ENCODE peak calls at places on chromosomes 2 and 18, in seven cellular contexts. One of them, this sample, is unnamed.

GRCh38 chr18:57134564-57135211 is 12.2 kb upstream of the BOD1L2 start:
- DNase-seq in NCI-H510A treated with DMSO at 0.1 percent for 48 hours: no peak
- DNase-seq in Caco-2: no peak
- DNase-seq in epithelial cell of esophagus: peak
- DNase-seq in NCI-H146: no peak
- DNase-seq in HEK293T: no peak
- DNase-seq in activated CD8-positive, alpha-beta memory T cell treated with anti-CD3 and anti-CD28 coated beads for 48 hours: no peak
- DNase-seq in this sample: no peak

GRCh38 chr18:41226186-41226585 is 728.8 kb upstream of the PIK3C3 start:
- DNase-seq in HEK293T: no peak
- DNase-seq in NCI-H510A treated with DMSO at 0.1 percent for 48 hours: no peak
- DNase-seq in activated CD8-positive, alpha-beta memory T cell treated with anti-CD3 and anti-CD28 coated beads for 48 hours: no peak
- DNase-seq in NCI-H146: no peak
- DNase-seq in epithelial cell of esophagus: peak
- DNase-seq in Caco-2: no peak
- DNase-seq in this sample: no peak

GRCh38 chr18:5628512-5629255 is 84.9 kb upstream of the EPB41L3 start:
- DNase-seq in NCI-H510A treated with DMSO at 0.1 percent for 48 hours: peak
- DNase-seq in HEK293T: peak
- DNase-seq in NCI-H146: no peak
- DNase-seq in Caco-2: peak
- DNase-seq in epithelial cell of esophagus: peak
- DNase-seq in activated CD8-positive, alpha-beta memory T cell treated with anti-CD3 and anti-CD28 coated beads for 48 hours: no peak
- DNase-seq in this sample: no peak

GRCh38 chr2:240983361-240983995 is 14.9 kb upstream of the SNED1 start:
- DNase-seq in HEK293T: peak
- DNase-seq in Caco-2: peak
- DNase-seq in epithelial cell of esophagus: peak
- DNase-seq in activated CD8-positive, alpha-beta memory T cell treated with anti-CD3 and anti-CD28 coated beads for 48 hours: no peak
- DNase-seq in NCI-H146: peak
- DNase-seq in NCI-H510A treated with DMSO at 0.1 percent for 48 hours: peak
- DNase-seq in this sample: peak

GRCh38 chr2:165796129-165796528 is 2.1 kb upstream of the GALNT3 start:
- DNase-seq in NCI-H146: no peak
- DNase-seq in HEK293T: no peak
- DNase-seq in Caco-2: no peak
- DNase-seq in NCI-H510A treated with DMSO at 0.1 percent for 48 hours: no peak
- DNase-seq in epithelial cell of esophagus: no peak
- DNase-seq in activated CD8-positive, alpha-beta memory T cell treated with anti-CD3 and anti-CD28 coated beads for 48 hours: no peak
- DNase-seq in this sample: no peak

GRCh38 chr18:75070625-75071483 is 138.1 kb downstream of the PTGR3 start:
- DNase-seq in NCI-H510A treated with DMSO at 0.1 percent for 48 hours: peak
- DNase-seq in NCI-H146: peak
- DNase-seq in Caco-2: no peak
- DNase-seq in epithelial cell of esophagus: peak
- DNase-seq in HEK293T: no peak
- DNase-seq in activated CD8-positive, alpha-beta memory T cell treated with anti-CD3 and anti-CD28 coated beads for 48 hours: peak
- DNase-seq in this sample: peak

GRCh38 chr2:26558271-26559043 is 80.5 kb upstream of the OTOF start:
- DNase-seq in activated CD8-positive, alpha-beta memory T cell treated with anti-CD3 and anti-CD28 coated beads for 48 hours: no peak
- DNase-seq in NCI-H510A treated with DMSO at 0.1 percent for 48 hours: no peak
- DNase-seq in HEK293T: no peak
- DNase-seq in NCI-H146: no peak
- DNase-seq in epithelial cell of esophagus: no peak
- DNase-seq in Caco-2: no peak
- DNase-seq in this sample: no peak

GRCh38 chr2:188600536-188601210 is 309.0 kb downstream of the GULP1 start:
- DNase-seq in activated CD8-positive, alpha-beta memory T cell treated with anti-CD3 and anti-CD28 coated beads for 48 hours: no peak
- DNase-seq in HEK293T: no peak
- DNase-seq in Caco-2: no peak
- DNase-seq in epithelial cell of esophagus: no peak
- DNase-seq in NCI-H510A treated with DMSO at 0.1 percent for 48 hours: no peak
- DNase-seq in NCI-H146: no peak
- DNase-seq in this sample: no peak

GRCh38 chr18:55794288-55795052 is 206.5 kb upstream of the TCF4 start:
- DNase-seq in HEK293T: no peak
- DNase-seq in NCI-H146: no peak
- DNase-seq in Caco-2: no peak
- DNase-seq in activated CD8-positive, alpha-beta memory T cell treated with anti-CD3 and anti-CD28 coated beads for 48 hours: no peak
- DNase-seq in NCI-H510A treated with DMSO at 0.1 percent for 48 hours: no peak
- DNase-seq in epithelial cell of esophagus: no peak
- DNase-seq in this sample: no peak

GRCh38 chr2:151197184-151198070 is 64.2 kb downstream of the RBM43 start:
- DNase-seq in Caco-2: no peak
- DNase-seq in epithelial cell of esophagus: no peak
- DNase-seq in NCI-H146: no peak
- DNase-seq in activated CD8-positive, alpha-beta memory T cell treated with anti-CD3 and anti-CD28 coated beads for 48 hours: no peak
- DNase-seq in NCI-H510A treated with DMSO at 0.1 percent for 48 hours: no peak
- DNase-seq in HEK293T: no peak
- DNase-seq in this sample: no peak

GRCh38 chr2:187617925-187618324 is 63.7 kb upstream of the TFPI start:
- DNase-seq in epithelial cell of esophagus: no peak
- DNase-seq in activated CD8-positive, alpha-beta memory T cell treated with anti-CD3 and anti-CD28 coated beads for 48 hours: no peak
- DNase-seq in Caco-2: no peak
- DNase-seq in NCI-H146: peak
- DNase-seq in HEK293T: no peak
- DNase-seq in NCI-H510A treated with DMSO at 0.1 percent for 48 hours: no peak
- DNase-seq in this sample: no peak

GRCh38 chr2:195202163-195202845 is 454.7 kb upstream of the SLC39A10 start:
- DNase-seq in NCI-H510A treated with DMSO at 0.1 percent for 48 hours: no peak
- DNase-seq in Caco-2: no peak
- DNase-seq in activated CD8-positive, alpha-beta memory T cell treated with anti-CD3 and anti-CD28 coated beads for 48 hours: no peak
- DNase-seq in HEK293T: no peak
- DNase-seq in epithelial cell of esophagus: peak
- DNase-seq in NCI-H146: no peak
- DNase-seq in this sample: no peak

GRCh38 chr18:76256897-76257500 is 238.0 kb downstream of the ZNF516 start:
- DNase-seq in Caco-2: peak
- DNase-seq in HEK293T: peak
- DNase-seq in activated CD8-positive, alpha-beta memory T cell treated with anti-CD3 and anti-CD28 coated beads for 48 hours: no peak
- DNase-seq in NCI-H146: peak
- DNase-seq in NCI-H510A treated with DMSO at 0.1 percent for 48 hours: peak
- DNase-seq in epithelial cell of esophagus: peak
- DNase-seq in this sample: no peak

GRCh38 chr18:36348971-36349417 is 51.5 kb downstream of the FHOD3 start:
- DNase-seq in NCI-H510A treated with DMSO at 0.1 percent for 48 hours: no peak
- DNase-seq in Caco-2: no peak
- DNase-seq in HEK293T: no peak
- DNase-seq in activated CD8-positive, alpha-beta memory T cell treated with anti-CD3 and anti-CD28 coated beads for 48 hours: no peak
- DNase-seq in epithelial cell of esophagus: no peak
- DNase-seq in NCI-H146: no peak
- DNase-seq in this sample: no peak

GRCh38 chr18:44467718-44468117 is 213.0 kb upstream of the SETBP1 start:
- DNase-seq in NCI-H146: no peak
- DNase-seq in NCI-H510A treated with DMSO at 0.1 percent for 48 hours: no peak
- DNase-seq in epithelial cell of esophagus: no peak
- DNase-seq in Caco-2: no peak
- DNase-seq in activated CD8-positive, alpha-beta memory T cell treated with anti-CD3 and anti-CD28 coated beads for 48 hours: no peak
- DNase-seq in HEK293T: no peak
- DNase-seq in this sample: no peak

GRCh38 chr2:191646612-191646902 is 31.4 kb upstream of the NABP1 start:
- DNase-seq in NCI-H146: no peak
- DNase-seq in NCI-H510A treated with DMSO at 0.1 percent for 48 hours: no peak
- DNase-seq in activated CD8-positive, alpha-beta memory T cell treated with anti-CD3 and anti-CD28 coated beads for 48 hours: no peak
- DNase-seq in Caco-2: no peak
- DNase-seq in HEK293T: no peak
- DNase-seq in epithelial cell of esophagus: peak
- DNase-seq in this sample: no peak

GRCh38 chr2:8611712-8612111 is 70.1 kb upstream of the ID2 start:
- DNase-seq in Caco-2: peak
- DNase-seq in NCI-H146: no peak
- DNase-seq in HEK293T: no peak
- DNase-seq in activated CD8-positive, alpha-beta memory T cell treated with anti-CD3 and anti-CD28 coated beads for 48 hours: no peak
- DNase-seq in NCI-H510A treated with DMSO at 0.1 percent for 48 hours: no peak
- DNase-seq in epithelial cell of esophagus: no peak
- DNase-seq in this sample: no peak

GRCh38 chr2:58870704-58871103 is 629.6 kb upstream of the FANCL start:
- DNase-seq in NCI-H510A treated with DMSO at 0.1 percent for 48 hours: no peak
- DNase-seq in HEK293T: peak
- DNase-seq in epithelial cell of esophagus: peak
- DNase-seq in activated CD8-positive, alpha-beta memory T cell treated with anti-CD3 and anti-CD28 coated beads for 48 hours: no peak
- DNase-seq in Caco-2: peak
- DNase-seq in NCI-H146: no peak
- DNase-seq in this sample: no peak

GRCh38 chr2:201795608-201796477 is 10.5 kb upstream of the CDK15 start:
- DNase-seq in Caco-2: peak
- DNase-seq in activated CD8-positive, alpha-beta memory T cell treated with anti-CD3 and anti-CD28 coated beads for 48 hours: no peak
- DNase-seq in NCI-H510A treated with DMSO at 0.1 percent for 48 hours: no peak
- DNase-seq in epithelial cell of esophagus: peak
- DNase-seq in NCI-H146: no peak
- DNase-seq in HEK293T: peak
- DNase-seq in this sample: no peak

GRCh38 chr18:33440011-33440383 is 524 bp downstream of the CCDC178 start:
- DNase-seq in HEK293T: peak
- DNase-seq in NCI-H510A treated with DMSO at 0.1 percent for 48 hours: peak
- DNase-seq in NCI-H146: peak
- DNase-seq in epithelial cell of esophagus: peak
- DNase-seq in activated CD8-positive, alpha-beta memory T cell treated with anti-CD3 and anti-CD28 coated beads for 48 hours: no peak
- DNase-seq in Caco-2: no peak
- DNase-seq in this sample: no peak

GRCh38 chr2:17318013-17318412 is 200.2 kb downstream of the RAD51AP2 start:
- DNase-seq in NCI-H510A treated with DMSO at 0.1 percent for 48 hours: no peak
- DNase-seq in HEK293T: no peak
- DNase-seq in NCI-H146: no peak
- DNase-seq in Caco-2: no peak
- DNase-seq in activated CD8-positive, alpha-beta memory T cell treated with anti-CD3 and anti-CD28 coated beads for 48 hours: no peak
- DNase-seq in epithelial cell of esophagus: no peak
- DNase-seq in this sample: no peak

GRCh38 chr18:67590571-67591141 is 74.1 kb upstream of the DSEL start:
- DNase-seq in HEK293T: no peak
- DNase-seq in NCI-H510A treated with DMSO at 0.1 percent for 48 hours: no peak
- DNase-seq in activated CD8-positive, alpha-beta memory T cell treated with anti-CD3 and anti-CD28 coated beads for 48 hours: no peak
- DNase-seq in Caco-2: no peak
- DNase-seq in epithelial cell of esophagus: peak
- DNase-seq in NCI-H146: no peak
- DNase-seq in this sample: no peak

GRCh38 chr2:152432206-152432653 is 97.3 kb downstream of the FMNL2 start:
- DNase-seq in NCI-H146: no peak
- DNase-seq in HEK293T: no peak
- DNase-seq in Caco-2: no peak
- DNase-seq in activated CD8-positive, alpha-beta memory T cell treated with anti-CD3 and anti-CD28 coated beads for 48 hours: no peak
- DNase-seq in NCI-H510A treated with DMSO at 0.1 percent for 48 hours: no peak
- DNase-seq in epithelial cell of esophagus: peak
- DNase-seq in this sample: no peak

GRCh38 chr2:71100195-71100964 is 29.6 kb downstream of the MCEE start:
- DNase-seq in activated CD8-positive, alpha-beta memory T cell treated with anti-CD3 and anti-CD28 coated beads for 48 hours: peak
- DNase-seq in epithelial cell of esophagus: peak
- DNase-seq in NCI-H146: peak
- DNase-seq in Caco-2: peak
- DNase-seq in NCI-H510A treated with DMSO at 0.1 percent for 48 hours: peak
- DNase-seq in HEK293T: peak
- DNase-seq in this sample: no peak

GRCh38 chr2:205967391-205968075 is 118.4 kb downstream of the INO80D start:
- DNase-seq in NCI-H510A treated with DMSO at 0.1 percent for 48 hours: no peak
- DNase-seq in NCI-H146: no peak
- DNase-seq in activated CD8-positive, alpha-beta memory T cell treated with anti-CD3 and anti-CD28 coated beads for 48 hours: no peak
- DNase-seq in epithelial cell of esophagus: no peak
- DNase-seq in HEK293T: no peak
- DNase-seq in Caco-2: no peak
- DNase-seq in this sample: no peak

GRCh38 chr2:197674060-197674459 is 1.3 kb downstream of the RFTN2 start:
- DNase-seq in HEK293T: no peak
- DNase-seq in activated CD8-positive, alpha-beta memory T cell treated with anti-CD3 and anti-CD28 coated beads for 48 hours: no peak
- DNase-seq in NCI-H146: no peak
- DNase-seq in Caco-2: no peak
- DNase-seq in NCI-H510A treated with DMSO at 0.1 percent for 48 hours: no peak
- DNase-seq in epithelial cell of esophagus: no peak
- DNase-seq in this sample: no peak

GRCh38 chr2:172208881-172209325 is 106.2 kb upstream of the DLX2 start:
- DNase-seq in epithelial cell of esophagus: peak
- DNase-seq in Caco-2: peak
- DNase-seq in NCI-H510A treated with DMSO at 0.1 percent for 48 hours: no peak
- DNase-seq in HEK293T: no peak
- DNase-seq in NCI-H146: no peak
- DNase-seq in activated CD8-positive, alpha-beta memory T cell treated with anti-CD3 and anti-CD28 coated beads for 48 hours: no peak
- DNase-seq in this sample: no peak

This sample was measured in T-cell.